ENCODE peak calls at places on chromosome 20, in four cellular contexts. One of them, this sample, is unnamed.

GRCh38 chr20:8853805-8854338 is 215.0 kb upstream of the PLCB4 start:
- DNase-seq in GM12878: peak; percentile 5
- DNase-seq in K562: peak; percentile 39
- DNase-seq in HepG2: peak; percentile 89
- DNase-seq in this sample: no peak

GRCh38 chr20:53070714-53071392 is 98.7 kb downstream of the TSHZ2 start:
- DNase-seq in GM12878: no peak
- DNase-seq in K562: no peak
- DNase-seq in HepG2: peak; percentile 28
- DNase-seq in this sample: no peak

GRCh38 chr20:24673678-24674570 is 204.5 kb downstream of the SYNDIG1 start:
- DNase-seq in GM12878: no peak
- DNase-seq in K562: no peak
- DNase-seq in HepG2: no peak
- DNase-seq in this sample: no peak

GRCh38 chr20:45347297-45347935 is 808 bp downstream of the SDC4 start:
- DNase-seq in GM12878: no peak
- DNase-seq in K562: no peak
- DNase-seq in HepG2: no peak
- DNase-seq in this sample: no peak

GRCh38 chr20:36147707-36148106 is 6.8 kb upstream of the EPB41L1 start:
- DNase-seq in GM12878: no peak
- DNase-seq in K562: no peak
- DNase-seq in HepG2: no peak
- DNase-seq in this sample: no peak

GRCh38 chr20:48467622-48468021 is 360.2 kb downstream of the PREX1 start:
- DNase-seq in GM12878: no peak
- DNase-seq in K562: peak; percentile 39
- DNase-seq in HepG2: no peak
- DNase-seq in this sample: no peak

GRCh38 chr20:23582293-23582692 is 14.0 kb upstream of the CST9L start:
- DNase-seq in GM12878: no peak
- DNase-seq in K562: no peak
- DNase-seq in HepG2: no peak
- DNase-seq in this sample: no peak

GRCh38 chr20:24734139-24734538 is 214.9 kb upstream of the CST7 start:
- DNase-seq in GM12878: no peak
- DNase-seq in K562: no peak
- DNase-seq in HepG2: no peak
- DNase-seq in this sample: no peak

GRCh38 chr20:341682-342081 is 5.2 kb upstream of the NRSN2 start:
- DNase-seq in GM12878: no peak
- DNase-seq in K562: peak; percentile 54
- DNase-seq in HepG2: peak; percentile 74
- DNase-seq in this sample: no peak

GRCh38 chr20:2653511-2654383 is 1.3 kb downstream of the NOP56 start:
- DNase-seq in GM12878: no peak
- DNase-seq in K562: no peak
- DNase-seq in HepG2: no peak
- DNase-seq in this sample: no peak

GRCh38 chr20:42179768-42180167 is 561.6 kb upstream of the CHD6 start:
- DNase-seq in GM12878: no peak
- DNase-seq in K562: no peak
- DNase-seq in HepG2: no peak
- DNase-seq in this sample: no peak

GRCh38 chr20:24096256-24096655 is 107.7 kb upstream of the GGTLC1 start:
- DNase-seq in GM12878: no peak
- DNase-seq in K562: no peak
- DNase-seq in HepG2: no peak
- DNase-seq in this sample: no peak

GRCh38 chr20:56181593-56181992 is 66.9 kb upstream of the MC3R start:
- DNase-seq in GM12878: no peak
- DNase-seq in K562: no peak
- DNase-seq in HepG2: no peak
- DNase-seq in this sample: no peak

GRCh38 chr20:15673206-15673605 is 900.0 kb downstream of the KIF16B start:
- DNase-seq in GM12878: no peak
- DNase-seq in K562: no peak
- DNase-seq in HepG2: no peak
- DNase-seq in this sample: no peak

GRCh38 chr20:19806806-19807691 is 49.0 kb downstream of the RIN2 start:
- DNase-seq in GM12878: no peak
- DNase-seq in K562: no peak
- DNase-seq in HepG2: no peak
- DNase-seq in this sample: no peak

GRCh38 chr20:24993337-24994185 is 1.0 kb upstream of the APMAP start:
- DNase-seq in GM12878: no peak
- DNase-seq in K562: peak; percentile 6
- DNase-seq in HepG2: peak; percentile 57
- DNase-seq in this sample: no peak

GRCh38 chr20:841568-842546 is 8.3 kb downstream of the FAM110A start:
- DNase-seq in GM12878: no peak
- DNase-seq in K562: no peak
- DNase-seq in HepG2: no peak
- DNase-seq in this sample: peak; percentile 78

GRCh38 chr20:44034965-44035635 is 120.4 kb downstream of the TOX2 start:
- DNase-seq in GM12878: no peak
- DNase-seq in K562: no peak
- DNase-seq in HepG2: no peak
- DNase-seq in this sample: no peak

GRCh38 chr20:38186788-38187221 is 21.7 kb upstream of the TGM2 start:
- DNase-seq in GM12878: no peak
- DNase-seq in K562: no peak
- DNase-seq in HepG2: no peak
- DNase-seq in this sample: no peak

GRCh38 chr20:64044484-64045247 is 4.8 kb downstream of the SOX18 start:
- DNase-seq in GM12878: no peak
- DNase-seq in K562: no peak
- DNase-seq in HepG2: no peak
- DNase-seq in this sample: no peak

GRCh38 chr20:54123587-54124180 is 50.1 kb downstream of the CYP24A1 start:
- DNase-seq in GM12878: no peak
- DNase-seq in K562: no peak
- DNase-seq in HepG2: peak; percentile 100
- DNase-seq in this sample: peak; percentile 51

GRCh38 chr20:38315290-38315966 is 11.5 kb downstream of the BPI start:
- DNase-seq in GM12878: no peak
- DNase-seq in K562: no peak
- DNase-seq in HepG2: no peak
- DNase-seq in this sample: no peak

GRCh38 chr20:699811-700338 is 24.3 kb upstream of the SCRT2 start:
- DNase-seq in GM12878: no peak
- DNase-seq in K562: peak; percentile 35
- DNase-seq in HepG2: no peak
- DNase-seq in this sample: no peak

GRCh38 chr20:62805365-62805710 is 703 bp downstream of the OGFR start:
- DNase-seq in GM12878: no peak
- DNase-seq in K562: peak; percentile 49
- DNase-seq in HepG2: no peak
- DNase-seq in this sample: peak; percentile 53

GRCh38 chr20:31517373-31517772 is 3.1 kb downstream of the HM13 start:
- DNase-seq in GM12878: no peak
- DNase-seq in K562: peak; percentile 45
- DNase-seq in HepG2: peak; percentile 91
- DNase-seq in this sample: peak; percentile 60

GRCh38 chr20:49542514-49542991 is 25.4 kb downstream of the PTGIS start:
- DNase-seq in GM12878: no peak
- DNase-seq in K562: no peak
- DNase-seq in HepG2: no peak
- DNase-seq in this sample: no peak

GRCh38 chr20:49543071-49543857 is 24.7 kb downstream of the PTGIS start:
- DNase-seq in GM12878: no peak
- DNase-seq in K562: no peak
- DNase-seq in HepG2: no peak
- DNase-seq in this sample: no peak

GRCh38 chr20:49545572-49545971 is 22.4 kb downstream of the PTGIS start:
- DNase-seq in GM12878: no peak
- DNase-seq in K562: peak; percentile 37
- DNase-seq in HepG2: no peak
- DNase-seq in this sample: no peak

GRCh38 chr20:49543858-49544437 is 24.0 kb downstream of the PTGIS start:
- DNase-seq in GM12878: no peak
- DNase-seq in K562: no peak
- DNase-seq in HepG2: no peak
- DNase-seq in this sample: no peak

GRCh38 chr20:49544535-49544934 is 23.4 kb downstream of the PTGIS start:
- DNase-seq in GM12878: no peak
- DNase-seq in K562: no peak
- DNase-seq in HepG2: no peak
- DNase-seq in this sample: no peak
- TF ChIP-seq SRF in GM12878: no peak
- TF ChIP-seq SRF in K562: no peak
- TF ChIP-seq SRF in HepG2: no peak
- TF ChIP-seq SRF in this sample: no peak

GRCh38 chr20:58595167-58595566 is 55.9 kb upstream of the STX16 start:
- DNase-seq in GM12878: no peak
- DNase-seq in K562: no peak
- DNase-seq in HepG2: no peak
- DNase-seq in this sample: no peak

GRCh38 chr20:58598271-58599015 is 52.6 kb upstream of the STX16 start:
- DNase-seq in GM12878: no peak
- DNase-seq in K562: no peak
- DNase-seq in HepG2: no peak
- DNase-seq in this sample: no peak

GRCh38 chr20:58599966-58600365 is 51.1 kb upstream of the STX16 start:
- DNase-seq in GM12878: no peak
- DNase-seq in K562: no peak
- DNase-seq in HepG2: no peak
- DNase-seq in this sample: no peak

GRCh38 chr20:58596244-58597010 is 54.7 kb upstream of the STX16 start:
- DNase-seq in GM12878: no peak
- DNase-seq in K562: no peak
- DNase-seq in HepG2: no peak
- DNase-seq in this sample: no peak

GRCh38 chr20:58597021-58597940 is 53.8 kb upstream of the STX16 start:
- DNase-seq in GM12878: no peak
- DNase-seq in K562: no peak
- DNase-seq in HepG2: no peak
- DNase-seq in this sample: no peak
- TF ChIP-seq POLR2A in GM12878: no peak
- TF ChIP-seq POLR2A in K562: no peak
- TF ChIP-seq POLR2A in HepG2: no peak
- TF ChIP-seq POLR2A in this sample: no peak

GRCh38 chr20:17848249-17848648 is 120.3 kb downstream of the SNX5 start:
- DNase-seq in GM12878: no peak
- DNase-seq in K562: no peak
- DNase-seq in HepG2: no peak
- DNase-seq in this sample: no peak
- TF ChIP-seq CEBPB in GM12878: no peak
- TF ChIP-seq CEBPB in K562: no peak
- TF ChIP-seq CEBPB in HepG2: no peak
- TF ChIP-seq CEBPB in this sample: no peak

GRCh38 chr20:39632176-39632575 is 670.0 kb downstream of the DHX35 start:
- DNase-seq in GM12878: no peak
- DNase-seq in K562: no peak
- DNase-seq in HepG2: no peak
- DNase-seq in this sample: no peak
- TF ChIP-seq SRF in GM12878: no peak
- TF ChIP-seq SRF in K562: no peak
- TF ChIP-seq SRF in HepG2: no peak
- TF ChIP-seq SRF in this sample: no peak

GRCh38 chr20:50193169-50193850 is 2.7 kb downstream of the CEBPB start:
- DNase-seq in GM12878: no peak
- DNase-seq in K562: no peak
- DNase-seq in HepG2: no peak
- DNase-seq in this sample: no peak
- TF ChIP-seq POLR2A in GM12878: no peak
- TF ChIP-seq POLR2A in K562: no peak
- TF ChIP-seq POLR2A in HepG2: no peak
- TF ChIP-seq POLR2A in this sample: peak; percentile 50

GRCh38 chr20:13337090-13337784 is 116.2 kb downstream of the ISM1 start:
- DNase-seq in GM12878: no peak
- DNase-seq in K562: no peak
- DNase-seq in HepG2: no peak
- DNase-seq in this sample: no peak
- TF ChIP-seq CEBPB in GM12878: no peak
- TF ChIP-seq CEBPB in K562: no peak
- TF ChIP-seq CEBPB in HepG2: no peak
- TF ChIP-seq CEBPB in this sample: no peak

DNA sequence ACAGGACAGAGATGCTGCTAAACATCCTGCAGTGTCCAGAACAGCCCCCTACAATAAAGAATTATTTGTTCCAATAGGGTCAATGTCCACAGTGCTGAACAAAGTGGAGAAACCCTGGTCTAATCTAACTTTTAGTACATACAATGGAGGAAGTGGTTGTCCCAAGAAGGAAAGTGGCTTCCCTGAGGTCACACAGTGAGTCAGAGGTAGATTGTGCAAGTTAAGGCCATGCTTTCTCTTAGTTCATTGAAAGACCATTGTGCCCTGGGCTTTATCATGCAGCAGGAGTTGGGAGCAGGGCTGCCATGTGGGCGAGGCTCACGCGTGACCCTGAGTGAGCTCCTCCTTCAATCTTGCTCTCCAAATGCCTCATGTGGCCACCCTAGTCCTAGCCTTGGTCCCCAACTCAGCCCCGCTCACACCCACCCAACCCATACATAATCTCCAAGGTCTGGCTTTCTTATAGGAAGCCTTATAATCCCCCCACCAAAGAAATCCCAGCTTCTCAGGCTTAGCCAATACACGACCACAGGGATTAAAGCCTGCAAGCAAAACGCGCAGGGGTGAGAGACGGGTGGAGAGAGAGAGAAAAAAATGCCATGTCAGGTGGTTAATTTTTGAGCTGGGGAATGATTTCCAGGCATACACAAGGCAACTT is 19.9 kb downstream of the SLC13A3 start:
- DNase-seq in GM12878: no peak
- DNase-seq in K562: peak; percentile 19
- DNase-seq in HepG2: peak; percentile 98
- DNase-seq in this sample: no peak
- TF ChIP-seq SRF in GM12878: no peak
- TF ChIP-seq SRF in K562: no peak
- TF ChIP-seq SRF in HepG2: peak; percentile 86
- TF ChIP-seq SRF in this sample: no peak

This sample was measured in H1.